ENCODE peak calls at places on chromosomes 5 and 9, in five cellular contexts. E is GM12878, A is A549, S is HepG2, H is K562. M is an unnamed sample.

GRCh38 chr5:80964491-80964890 is 4.3 kb downstream of the RASGRF2 start:
- DNase-seq in E (no peak), A (no peak), S (peak), H (no peak), M (no peak)

GRCh38 chr5:76402251-76402879 is 720 bp upstream of the IQGAP2 start:
- DNase-seq in E (peak), A (peak), S (peak), H (peak), M (no peak)

GRCh38 chr9:134642385-134643181 is 980 bp downstream of the COL5A1 start:
- DNase-seq in E (no peak), A (peak), S (no peak), H (no peak), M (peak)

GRCh38 chr9:105973811-105974407 is 279.6 kb downstream of the TMEM38B start:
- DNase-seq in E (no peak), A (no peak), S (no peak), H (no peak), M (no peak)

GRCh38 chr5:76180817-76181805 is 97.9 kb downstream of the SV2C start:
- DNase-seq in E (peak), A (no peak), S (no peak), H (peak), M (no peak)

GRCh38 chr5:104594850-104595249 is 1032.3 kb upstream of the NUDT12 start:
- DNase-seq in E (no peak), A (no peak), S (no peak), H (no peak), M (no peak)

GRCh38 chr9:20117985-20118384 is 329.1 kb upstream of the SLC24A2 start:
- DNase-seq in E (no peak), A (no peak), S (no peak), H (no peak), M (no peak)

GRCh38 chr9:105281926-105282325 is 37.5 kb downstream of the SLC44A1 start:
- DNase-seq in E (no peak), A (no peak), S (no peak), H (no peak), M (no peak)

GRCh38 chr9:130837644-130838043 is 2.6 kb downstream of the ABL1 start:
- DNase-seq in E (no peak), A (no peak), S (no peak), H (no peak), M (no peak)

GRCh38 chr9:114899461-114899860 is 30.9 kb downstream of the TNFSF8 start:
- DNase-seq in E (no peak), A (no peak), S (no peak), H (no peak), M (no peak)

GRCh38 chr5:14426521-14426920 is 155.1 kb upstream of the OTULINL start:
- DNase-seq in E (no peak), A (no peak), S (no peak), H (no peak), M (no peak)

GRCh38 chr5:14429614-14430013 is 152.0 kb upstream of the OTULINL start:
- DNase-seq in E (no peak), A (no peak), S (no peak), H (no peak), M (no peak)

GRCh38 chr5:14425581-14425980 is 156.0 kb upstream of the OTULINL start:
- DNase-seq in E (no peak), A (no peak), S (no peak), H (no peak), M (no peak)

GRCh38 chr5:14429102-14429501 is 152.5 kb upstream of the OTULINL start:
- DNase-seq in E (no peak), A (no peak), S (no peak), H (no peak), M (no peak)

DNA sequence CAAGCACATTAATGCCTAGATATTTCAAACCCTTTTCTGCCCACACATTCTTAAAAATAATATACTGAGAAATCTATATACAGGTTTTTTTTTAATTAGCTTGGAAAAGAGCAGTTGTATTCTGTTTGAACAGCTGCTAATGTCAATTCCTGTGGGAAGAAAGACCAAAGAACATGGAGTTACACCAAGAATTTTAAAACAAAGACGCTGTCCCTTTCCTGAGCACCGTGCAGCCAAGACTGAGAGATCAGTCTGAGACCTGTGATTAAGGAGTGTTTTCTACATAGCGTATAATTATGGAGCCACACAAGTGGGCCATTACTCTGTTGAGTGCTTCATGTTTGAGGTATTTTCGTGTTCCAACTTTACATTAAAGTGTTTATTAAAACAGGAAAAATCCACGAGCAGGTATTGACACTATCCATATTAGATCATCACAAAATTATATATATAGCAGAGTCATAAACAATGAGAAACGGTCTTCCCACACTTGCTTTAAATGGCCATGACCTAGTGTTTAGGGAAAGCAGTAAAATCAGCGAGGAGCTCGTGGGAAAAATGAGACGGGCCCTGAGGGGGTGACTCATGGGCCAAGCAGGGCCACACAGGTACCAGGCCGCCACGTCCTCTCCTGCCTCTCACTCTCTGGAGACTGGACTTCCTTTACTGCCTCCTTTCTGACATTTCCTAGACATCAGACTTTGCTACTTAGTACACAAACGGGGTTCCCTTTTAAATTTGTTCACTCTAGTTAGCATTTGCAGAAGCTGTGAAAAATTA is 153.1 kb upstream of the OTULINL start:
- DNase-seq in E (no peak), A (no peak), S (no peak), H (no peak), M (no peak)
- TF ChIP-seq CHD2 in E (no peak), A (no peak), S (no peak), H (no peak), M (no peak)

GRCh38 chr5:15936505-15937245 is 242.9 kb downstream of the MARCHF11 start:
- DNase-seq in E (no peak), A (no peak), S (no peak), H (no peak), M (no peak)

GRCh38 chr5:15932066-15932465 is 247.5 kb downstream of the MARCHF11 start:
- DNase-seq in E (no peak), A (no peak), S (no peak), H (no peak), M (no peak)

GRCh38 chr5:15937708-15938107 is 241.9 kb downstream of the MARCHF11 start:
- DNase-seq in E (no peak), A (no peak), S (no peak), H (no peak), M (no peak)

GRCh38 chr5:15929616-15930303 is 249.8 kb downstream of the MARCHF11 start:
- DNase-seq in E (no peak), A (no peak), S (no peak), H (no peak), M (no peak)

DNA sequence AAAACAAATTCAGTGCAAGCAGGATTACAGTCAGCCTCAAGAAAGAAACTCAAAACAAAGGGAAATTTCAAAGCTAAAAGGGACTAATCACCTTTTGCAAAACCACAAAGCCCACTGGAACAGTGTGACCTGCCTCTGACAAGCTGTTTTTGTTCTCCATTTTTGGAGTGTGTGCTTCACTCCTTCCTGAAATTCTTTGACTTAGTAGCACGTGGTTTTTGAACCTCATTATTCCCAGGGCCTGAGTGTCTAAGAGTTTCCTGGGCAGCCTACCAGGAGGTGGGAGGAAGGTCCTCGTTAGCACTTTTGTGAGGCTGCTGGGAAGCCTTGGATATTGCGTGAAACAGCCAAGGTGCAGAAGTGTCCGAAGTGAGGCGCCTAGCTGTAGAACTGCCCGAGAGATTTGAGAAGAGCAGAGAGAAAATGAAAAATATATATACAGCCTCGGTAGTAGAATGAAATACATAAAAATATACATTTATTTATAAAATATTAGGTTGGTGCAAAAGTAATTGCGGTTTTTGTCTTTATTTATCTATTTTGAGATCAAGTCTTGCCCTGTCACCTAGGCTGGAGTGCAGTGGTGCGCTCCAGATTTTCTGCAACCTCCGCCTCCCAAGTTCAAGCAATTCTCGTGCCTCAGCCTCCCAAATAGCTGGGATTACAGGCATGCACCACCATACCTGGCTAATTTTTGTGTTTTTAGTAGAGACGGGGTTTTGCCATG is 245.9 kb downstream of the MARCHF11 start:
- DNase-seq in E (no peak), A (no peak), S (no peak), H (no peak), M (no peak)
- TF ChIP-seq CEBPB in E (no peak), A (no peak), S (no peak), H (no peak), M (no peak)

GRCh38 chr9:84575705-84576104 is 93.8 kb upstream of the NTRK2 start:
- DNase-seq in E (no peak), A (no peak), S (no peak), H (no peak), M (no peak)
- TF ChIP-seq CHD2 in E (no peak), A (no peak), S (no peak), H (no peak), M (no peak)

GRCh38 chr5:1105350-1106265 is 6.3 kb downstream of the SLC12A7 start:
- DNase-seq in E (no peak), A (peak), S (peak), H (peak), M (no peak)
- TF ChIP-seq CEBPB in E (no peak), A (no peak), S (no peak), H (peak), M (no peak)

DNA sequence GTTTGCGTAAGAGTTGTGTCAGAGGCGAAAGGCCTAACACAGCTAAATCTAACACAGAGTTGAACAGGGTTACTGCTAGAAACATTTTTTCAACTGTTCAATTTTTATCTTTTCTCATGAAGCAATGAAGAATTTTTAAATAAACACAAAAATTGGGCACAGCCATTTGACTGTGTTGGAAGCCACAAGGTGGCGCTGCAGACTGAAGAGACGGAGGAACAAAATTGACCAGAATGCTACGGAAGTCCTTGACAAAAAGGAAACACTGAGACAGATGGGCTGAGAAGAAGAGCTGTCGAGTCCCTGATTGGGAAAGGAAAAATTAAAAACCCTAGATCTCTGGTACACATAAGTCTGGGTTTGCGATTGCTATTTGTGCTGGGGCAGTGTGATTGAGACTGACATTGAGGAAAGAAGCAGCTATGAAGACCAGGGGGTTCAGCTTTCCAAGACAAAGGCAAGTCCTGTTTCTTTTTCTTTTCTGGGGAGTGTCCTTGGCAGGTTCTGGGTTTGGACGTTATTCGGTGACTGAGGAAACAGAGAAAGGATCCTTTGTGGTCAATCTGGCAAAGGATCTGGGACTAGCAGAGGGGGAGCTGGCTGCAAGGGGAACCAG is at the start of gene PCDHB9:
- DNase-seq in E (no peak), A (no peak), S (peak), H (peak), M (peak)
- TF ChIP-seq CHD2 in E (no peak), A (no peak), S (no peak), H (no peak), M (no peak)